ENCODE peak calls at places on chromosomes 1 and 21, in seven cellular contexts. F, Y, J, T, I, D and K are unnamed samples.
A peak's percentile ranks its signal among the peaks of the same experiment; 100 is the strongest.

GRCh38 chr1:206691604-206692003 is 6.9 kb downstream of the MAPKAPK2 start:
- DNase-seq in J (peak; percentile 50), I (peak; percentile 55), F (no peak), Y (peak; percentile 69), T (no peak), D (no peak), K (no peak)

GRCh38 chr21:31444061-31444460 is 100.0 kb upstream of the TIAM1 start:
- DNase-seq in F (no peak), J (no peak), T (no peak), I (no peak), Y (peak; percentile 49), D (no peak), K (no peak)

GRCh38 chr1:177571076-177571475 is 398.8 kb downstream of the SEC16B start:
- DNase-seq in D (no peak), F (peak; percentile 6), T (no peak), J (no peak), Y (no peak), I (no peak), K (no peak)

GRCh38 chr1:214213136-214213535 is 67.8 kb upstream of the SMYD2 start:
- DNase-seq in Y (no peak), T (no peak), F (no peak), J (no peak), I (no peak), D (no peak), K (no peak)

GRCh38 chr1:63987014-63987630 is 213.3 kb downstream of the ROR1 start:
- DNase-seq in Y (no peak), D (no peak), F (no peak), I (no peak), J (no peak), T (no peak), K (no peak)

GRCh38 chr21:35366348-35367085 is 317.4 kb upstream of the RUNX1 start:
- DNase-seq in Y (peak; percentile 97), I (no peak), J (no peak), T (peak; percentile 38), F (no peak), D (no peak), K (peak; percentile 89)

GRCh38 chr21:44959376-44960091 is 19.7 kb downstream of the SLX9 start:
- DNase-seq in F (no peak), J (no peak), Y (no peak), I (no peak), T (no peak), D (no peak), K (no peak)

GRCh38 chr1:164703415-164703814 is 144.4 kb downstream of the PBX1 start:
- DNase-seq in F (no peak), T (peak; percentile 54), J (no peak), Y (no peak), I (no peak), D (no peak), K (no peak)

GRCh38 chr1:31712625-31713024 is 8.8 kb upstream of the COL16A1 start:
- DNase-seq in T (no peak), D (no peak), Y (peak; percentile 80), I (peak; percentile 87), F (no peak), J (peak; percentile 73), K (no peak)